ENCODE peak calls at places on chromosome 10, in four cellular contexts. One of them, this sample, is unnamed.

GRCh38 chr10:79145517-79146470 is 77.0 kb downstream of the ZMIZ1 start:
- DNase-seq in left colon: no peak
- DNase-seq in tibial artery: no peak
- DNase-seq in Right ventricle myocardium superior: no peak
- DNase-seq in this sample: no peak

GRCh38 chr10:72564596-72564995 is 61.3 kb downstream of the MICU1 start:
- DNase-seq in Right ventricle myocardium superior: no peak
- DNase-seq in tibial artery: no peak
- DNase-seq in left colon: no peak
- DNase-seq in this sample: peak

GRCh38 chr10:18980084-18980629 is 68.4 kb upstream of the MALRD1 start:
- DNase-seq in tibial artery: no peak
- DNase-seq in left colon: no peak
- DNase-seq in Right ventricle myocardium superior: no peak
- DNase-seq in this sample: no peak

GRCh38 chr10:43046288-43046991 is 30.4 kb upstream of the RET start:
- DNase-seq in left colon: peak
- DNase-seq in tibial artery: peak
- DNase-seq in Right ventricle myocardium superior: no peak
- DNase-seq in this sample: no peak

GRCh38 chr10:131997366-131998049 is 15.8 kb upstream of the BNIP3 start:
- DNase-seq in left colon: peak
- DNase-seq in tibial artery: peak
- DNase-seq in Right ventricle myocardium superior: peak
- DNase-seq in this sample: peak

GRCh38 chr10:43906470-43906869 is 257.8 kb upstream of the ZNF32 start:
- DNase-seq in left colon: no peak
- DNase-seq in tibial artery: peak
- DNase-seq in Right ventricle myocardium superior: peak
- DNase-seq in this sample: no peak

GRCh38 chr10:84820596-84820995 is 492.2 kb downstream of the CCSER2 start:
- DNase-seq in left colon: no peak
- DNase-seq in tibial artery: no peak
- DNase-seq in Right ventricle myocardium superior: no peak
- DNase-seq in this sample: no peak

GRCh38 chr10:18271481-18271880 is 131.3 kb downstream of the CACNB2 start:
- DNase-seq in tibial artery: no peak
- DNase-seq in left colon: no peak
- DNase-seq in Right ventricle myocardium superior: no peak
- DNase-seq in this sample: no peak

GRCh38 chr10:50613150-50613549 is 10.6 kb downstream of the SGMS1 start:
- DNase-seq in tibial artery: no peak
- DNase-seq in Right ventricle myocardium superior: no peak
- DNase-seq in left colon: no peak
- DNase-seq in this sample: no peak

GRCh38 chr10:92903633-92904032 is 55.3 kb downstream of the EXOC6 start:
- DNase-seq in left colon: no peak
- DNase-seq in Right ventricle myocardium superior: no peak
- DNase-seq in tibial artery: no peak
- DNase-seq in this sample: no peak

GRCh38 chr10:16856092-16856491 is 38.9 kb upstream of the RSU1 start:
- DNase-seq in Right ventricle myocardium superior: no peak
- DNase-seq in tibial artery: no peak
- DNase-seq in left colon: no peak
- DNase-seq in this sample: no peak

GRCh38 chr10:88017781-88018180 is 154.4 kb downstream of the PTEN start:
- DNase-seq in left colon: no peak
- DNase-seq in tibial artery: no peak
- DNase-seq in Right ventricle myocardium superior: no peak
- DNase-seq in this sample: no peak

GRCh38 chr10:83592337-83592935 is 546.9 kb upstream of the GHITM start:
- DNase-seq in Right ventricle myocardium superior: no peak
- DNase-seq in left colon: no peak
- DNase-seq in tibial artery: no peak
- DNase-seq in this sample: no peak

GRCh38 chr10:47114680-47115186 is 185.3 kb upstream of the GDF10 start:
- DNase-seq in left colon: no peak
- DNase-seq in tibial artery: no peak
- DNase-seq in Right ventricle myocardium superior: no peak
- DNase-seq in this sample: peak

GRCh38 chr10:117324367-117324766 is 50.9 kb downstream of the PDZD8 start:
- DNase-seq in left colon: no peak
- DNase-seq in Right ventricle myocardium superior: no peak
- DNase-seq in tibial artery: no peak
- DNase-seq in this sample: no peak

GRCh38 chr10:71213761-71214440 is 1.5 kb downstream of the UNC5B start:
- DNase-seq in Right ventricle myocardium superior: no peak
- DNase-seq in left colon: no peak
- DNase-seq in tibial artery: peak
- DNase-seq in this sample: no peak

GRCh38 chr10:12908773-12909172 is 92.7 kb downstream of the CCDC3 start:
- DNase-seq in left colon: no peak
- DNase-seq in tibial artery: no peak
- DNase-seq in Right ventricle myocardium superior: no peak
- DNase-seq in this sample: no peak

GRCh38 chr10:113520606-113521481 is 32.0 kb upstream of the HABP2 start:
- DNase-seq in tibial artery: peak
- DNase-seq in Right ventricle myocardium superior: peak
- DNase-seq in left colon: peak
- DNase-seq in this sample: peak

GRCh38 chr10:33311640-33312039 is 22.8 kb downstream of the NRP1 start:
- DNase-seq in Right ventricle myocardium superior: no peak
- DNase-seq in tibial artery: no peak
- DNase-seq in left colon: no peak
- DNase-seq in this sample: no peak

GRCh38 chr10:43871004-43871439 is 222.3 kb upstream of the ZNF32 start:
- DNase-seq in left colon: no peak
- DNase-seq in Right ventricle myocardium superior: peak
- DNase-seq in tibial artery: no peak
- DNase-seq in this sample: no peak

GRCh38 chr10:42551582-42552187 is 86.7 kb downstream of the ZNF33B start:
- DNase-seq in Right ventricle myocardium superior: no peak
- DNase-seq in tibial artery: no peak
- DNase-seq in left colon: no peak
- DNase-seq in this sample: no peak

GRCh38 chr10:21750424-21750823 is 216.4 kb downstream of the MLLT10 start:
- DNase-seq in left colon: no peak
- DNase-seq in Right ventricle myocardium superior: no peak
- DNase-seq in tibial artery: no peak
- DNase-seq in this sample: no peak

This sample was measured in lung.